ENCODE peak calls at places on chromosomes 16 and 17, in four cellular contexts. One of them, this sample, is unnamed.

GRCh38 chr17:59513934-59514841 is 51.2 kb upstream of the DHX40 start:
- DNase-seq in AG04450: peak
- DNase-seq in astrocyte of the cerebellum: peak
- DNase-seq in thyroid gland: peak
- DNase-seq in this sample: peak

GRCh38 chr17:1783271-1783670 is 21.4 kb downstream of the SERPINF1 start:
- DNase-seq in AG04450: no peak
- DNase-seq in astrocyte of the cerebellum: no peak
- DNase-seq in thyroid gland: peak
- DNase-seq in this sample: no peak

GRCh38 chr17:36869856-36870617 is 67.2 kb upstream of the LHX1 start:
- DNase-seq in AG04450: no peak
- DNase-seq in astrocyte of the cerebellum: no peak
- DNase-seq in thyroid gland: no peak
- DNase-seq in this sample: no peak

GRCh38 chr16:66903544-66904427 is 14.9 kb downstream of the CDH16 start:
- DNase-seq in AG04450: no peak
- DNase-seq in astrocyte of the cerebellum: no peak
- DNase-seq in thyroid gland: no peak
- DNase-seq in this sample: no peak

GRCh38 chr17:4472281-4472680 is 26.4 kb upstream of the SPNS2 start:
- DNase-seq in AG04450: no peak
- DNase-seq in astrocyte of the cerebellum: no peak
- DNase-seq in thyroid gland: no peak
- DNase-seq in this sample: no peak

GRCh38 chr17:28623696-28624095 is 9.7 kb upstream of the RSKR start:
- DNase-seq in AG04450: no peak
- DNase-seq in astrocyte of the cerebellum: no peak
- DNase-seq in thyroid gland: no peak
- DNase-seq in this sample: no peak

GRCh38 chr17:29292071-29292991 is 1.6 kb downstream of the NUFIP2 start:
- DNase-seq in AG04450: no peak
- DNase-seq in astrocyte of the cerebellum: peak
- DNase-seq in thyroid gland: peak
- DNase-seq in this sample: peak

GRCh38 chr17:66930933-66931332 is 33.6 kb upstream of the CACNG4 start:
- DNase-seq in AG04450: no peak
- DNase-seq in astrocyte of the cerebellum: no peak
- DNase-seq in thyroid gland: no peak
- DNase-seq in this sample: no peak

GRCh38 chr17:12659500-12659899 is 6.2 kb upstream of the MYOCD start:
- DNase-seq in AG04450: peak
- DNase-seq in astrocyte of the cerebellum: no peak
- DNase-seq in thyroid gland: no peak
- DNase-seq in this sample: no peak

GRCh38 chr16:9275386-9275785 is 183.9 kb downstream of the HAPSTR1 start:
- DNase-seq in AG04450: no peak
- DNase-seq in astrocyte of the cerebellum: no peak
- DNase-seq in thyroid gland: no peak
- DNase-seq in this sample: no peak

GRCh38 chr16:58107228-58107627 is 22.0 kb downstream of the CFAP20 start:
- DNase-seq in AG04450: no peak
- DNase-seq in astrocyte of the cerebellum: no peak
- DNase-seq in thyroid gland: no peak
- DNase-seq in this sample: no peak

GRCh38 chr17:75109047-75109406 is 742 bp upstream of the ARMC7 start:
- DNase-seq in AG04450: no peak
- DNase-seq in astrocyte of the cerebellum: no peak
- DNase-seq in thyroid gland: no peak
- DNase-seq in this sample: no peak

GRCh38 chr17:8740486-8740885 is 4.2 kb downstream of the CCDC42 start:
- DNase-seq in AG04450: no peak
- DNase-seq in astrocyte of the cerebellum: no peak
- DNase-seq in thyroid gland: no peak
- DNase-seq in this sample: no peak

GRCh38 chr17:14833201-14833773 is 431.8 kb downstream of the PMP22 start:
- DNase-seq in AG04450: peak
- DNase-seq in astrocyte of the cerebellum: peak
- DNase-seq in thyroid gland: no peak
- DNase-seq in this sample: no peak

DNA sequence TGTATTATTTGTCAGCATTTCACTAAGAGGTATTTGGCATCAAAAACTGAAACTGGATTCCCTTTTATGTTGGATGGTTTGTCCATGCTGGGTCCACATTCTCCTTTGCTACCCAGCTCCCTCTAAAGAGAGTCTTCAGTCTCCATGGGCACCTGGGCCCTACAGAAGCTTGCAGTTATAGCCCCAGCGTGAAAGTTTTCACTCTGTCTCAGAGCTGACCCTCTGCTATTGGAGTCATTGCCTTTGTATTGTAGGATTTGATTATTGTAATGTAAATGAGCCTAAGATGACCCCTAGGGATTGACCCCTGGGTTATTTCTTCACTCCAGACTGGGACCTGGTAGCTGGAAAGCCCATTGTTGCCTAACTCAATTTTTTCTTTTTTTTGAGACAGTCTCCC is 1026.5 kb upstream of the EEF2KMT start:
- DNase-seq in AG04450: no peak
- DNase-seq in astrocyte of the cerebellum: no peak
- DNase-seq in thyroid gland: no peak
- DNase-seq in this sample: no peak
- H3K4me3 ChIP-seq in AG04450: no peak
- H3K4me3 ChIP-seq in astrocyte of the cerebellum: no peak
- H3K4me3 ChIP-seq in thyroid gland: no peak
- H3K4me3 ChIP-seq in this sample: no peak

GRCh38 chr17:48225725-48226567 is 118.4 kb downstream of the SNX11 start:
- DNase-seq in AG04450: no peak
- DNase-seq in astrocyte of the cerebellum: no peak
- DNase-seq in thyroid gland: no peak
- DNase-seq in this sample: no peak
- TF ChIP-seq CTCF in AG04450: no peak
- TF ChIP-seq CTCF in astrocyte of the cerebellum: no peak
- TF ChIP-seq CTCF in thyroid gland: no peak
- TF ChIP-seq CTCF in this sample: no peak

GRCh38 chr16:84884311-84885023 is 64.7 kb downstream of the CRISPLD2 start:
- DNase-seq in AG04450: no peak
- DNase-seq in astrocyte of the cerebellum: no peak
- DNase-seq in thyroid gland: peak
- DNase-seq in this sample: peak
- H3K4me3 ChIP-seq in AG04450: no peak
- H3K4me3 ChIP-seq in astrocyte of the cerebellum: no peak
- H3K4me3 ChIP-seq in thyroid gland: no peak
- H3K4me3 ChIP-seq in this sample: no peak

GRCh38 chr17:45306094-45306493 is 10.7 kb downstream of the MAP3K14 start:
- DNase-seq in AG04450: no peak
- DNase-seq in astrocyte of the cerebellum: no peak
- DNase-seq in thyroid gland: no peak
- DNase-seq in this sample: peak

GRCh38 chr17:45308016-45308365 is 8.8 kb downstream of the MAP3K14 start:
- DNase-seq in AG04450: no peak
- DNase-seq in astrocyte of the cerebellum: no peak
- DNase-seq in thyroid gland: no peak
- DNase-seq in this sample: no peak

GRCh38 chr17:45306623-45307022 is 10.2 kb downstream of the MAP3K14 start:
- DNase-seq in AG04450: no peak
- DNase-seq in astrocyte of the cerebellum: no peak
- DNase-seq in thyroid gland: no peak
- DNase-seq in this sample: no peak

GRCh38 chr17:45308840-45309239 is 8.0 kb downstream of the MAP3K14 start:
- DNase-seq in AG04450: no peak
- DNase-seq in astrocyte of the cerebellum: no peak
- DNase-seq in thyroid gland: no peak
- DNase-seq in this sample: no peak

GRCh38 chr17:45307290-45308015 is 9.4 kb downstream of the MAP3K14 start:
- DNase-seq in AG04450: peak
- DNase-seq in astrocyte of the cerebellum: peak
- DNase-seq in thyroid gland: no peak
- DNase-seq in this sample: peak
- TF ChIP-seq CTCF in AG04450: no peak
- TF ChIP-seq CTCF in astrocyte of the cerebellum: no peak
- TF ChIP-seq CTCF in thyroid gland: no peak
- TF ChIP-seq CTCF in this sample: no peak

DNA sequence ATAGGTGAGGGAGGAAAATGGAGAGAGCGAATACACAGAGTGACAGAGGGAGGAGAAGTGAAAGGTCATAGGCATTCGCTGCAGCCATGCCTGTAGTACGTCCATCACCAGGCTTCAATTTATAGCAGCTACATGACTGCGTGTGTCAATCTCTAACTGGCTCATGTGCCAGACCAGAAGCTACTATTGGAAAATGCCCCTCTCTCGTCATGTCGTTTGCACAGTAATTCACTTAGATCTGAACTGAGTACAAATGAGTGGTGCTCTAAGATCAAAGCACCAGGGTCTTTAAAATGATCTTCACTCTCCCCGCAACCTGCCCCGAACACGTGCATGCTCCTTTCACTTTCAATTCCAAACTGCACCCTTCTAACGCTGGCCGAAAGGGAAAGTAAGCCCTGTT is 51.3 kb downstream of the ADCY9 start:
- DNase-seq in AG04450: no peak
- DNase-seq in astrocyte of the cerebellum: no peak
- DNase-seq in thyroid gland: no peak
- DNase-seq in this sample: no peak
- H3K4me3 ChIP-seq in AG04450: no peak
- H3K4me3 ChIP-seq in astrocyte of the cerebellum: no peak
- H3K4me3 ChIP-seq in thyroid gland: no peak
- H3K4me3 ChIP-seq in this sample: no peak

GRCh38 chr16:67967183-67967955 is 1.1 kb downstream of the SLC12A4 start:
- DNase-seq in AG04450: no peak
- DNase-seq in astrocyte of the cerebellum: no peak
- DNase-seq in thyroid gland: peak
- DNase-seq in this sample: no peak
- TF ChIP-seq CTCF in AG04450: no peak
- TF ChIP-seq CTCF in astrocyte of the cerebellum: no peak
- TF ChIP-seq CTCF in thyroid gland: no peak
- TF ChIP-seq CTCF in this sample: no peak

This sample was measured in mucosa of descending colon.